ENCODE peak calls at places on chromosomes 2 and 18, in four cellular contexts. O is A549, C is K562, A is HepG2. V is an unnamed sample.

GRCh38 chr2:101699191-101699938 is 1.9 kb downstream of the MAP4K4 start:
- DNase-seq in O (no peak), C (no peak), A (no peak), V (peak; percentile 53)

GRCh38 chr18:68519341-68519740 is 195.6 kb downstream of the TMX3 start:
- DNase-seq in O (no peak), C (no peak), A (no peak), V (no peak)

GRCh38 chr2:8314063-8314462 is 367.8 kb upstream of the ID2 start:
- DNase-seq in O (no peak), C (peak; percentile 29), A (no peak), V (no peak)

GRCh38 chr2:58146707-58147106 is 94.4 kb downstream of the FANCL start:
- DNase-seq in O (no peak), C (no peak), A (no peak), V (peak; percentile 41)

GRCh38 chr2:106053581-106053980 is 140.5 kb downstream of the UXS1 start:
- DNase-seq in O (no peak), C (no peak), A (no peak), V (no peak)

GRCh38 chr2:240584486-240585031 is 2.0 kb upstream of the CAPN10 start:
- DNase-seq in O (no peak), C (no peak), A (peak; percentile 73), V (no peak)

GRCh38 chr18:46915800-46916550 is 1.3 kb downstream of the PIAS2 start:
- DNase-seq in O (no peak), C (no peak), A (no peak), V (no peak)

GRCh38 chr2:189580267-189580661 is 322 bp downstream of the SLC40A1 start:
- DNase-seq in O (peak; percentile 17), C (peak; percentile 58), A (peak; percentile 40), V (no peak)

GRCh38 chr2:47771211-47771610 is 11.7 kb upstream of the MSH6 start:
- DNase-seq in O (no peak), C (peak; percentile 24), A (peak; percentile 60), V (peak; percentile 81)

GRCh38 chr2:47488870-47489584 is 86.1 kb downstream of the MSH2 start:
- DNase-seq in O (peak; percentile 44), C (no peak), A (peak; percentile 19), V (peak; percentile 50)

GRCh38 chr2:135803276-135803675 is 33.7 kb downstream of the LCT start:
- DNase-seq in O (no peak), C (no peak), A (peak; percentile 31), V (no peak)

GRCh38 chr2:26559556-26559955 is 81.6 kb downstream of the CIB4 start:
- DNase-seq in O (no peak), C (no peak), A (no peak), V (no peak)

GRCh38 chr2:48471048-48471474 is 58.9 kb upstream of the STON1 start:
- DNase-seq in O (peak; percentile 35), C (peak; percentile 36), A (peak; percentile 69), V (peak; percentile 83)

GRCh38 chr2:226608393-226608955 is 191.1 kb downstream of the IRS1 start:
- DNase-seq in O (no peak), C (no peak), A (no peak), V (no peak)

DNA sequence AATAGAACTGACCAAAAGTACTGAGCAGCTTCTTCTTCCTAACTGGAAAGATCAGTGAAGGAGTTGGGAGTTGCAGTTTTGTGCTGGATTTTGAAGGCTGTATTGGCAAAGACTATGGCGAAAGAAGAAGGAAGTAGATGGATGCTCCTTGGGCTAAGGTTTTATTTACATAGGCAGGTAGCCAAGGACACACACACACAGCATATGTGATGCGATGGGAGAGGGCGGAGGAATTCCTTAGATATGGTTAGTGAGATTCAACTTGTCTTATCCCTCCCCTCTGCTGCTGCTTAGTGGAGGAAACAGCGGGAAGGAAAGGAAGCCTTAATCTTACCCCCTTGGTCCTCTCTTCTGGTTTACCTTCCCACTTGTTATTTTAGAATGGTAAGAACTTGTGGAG is 87.8 kb downstream of the OSBPL6 start:
- DNase-seq in O (peak; percentile 6), C (no peak), A (no peak), V (peak; percentile 31)
- TF ChIP-seq JUN in O (no peak), C (no peak), A (no peak), V (no peak)

DNA sequence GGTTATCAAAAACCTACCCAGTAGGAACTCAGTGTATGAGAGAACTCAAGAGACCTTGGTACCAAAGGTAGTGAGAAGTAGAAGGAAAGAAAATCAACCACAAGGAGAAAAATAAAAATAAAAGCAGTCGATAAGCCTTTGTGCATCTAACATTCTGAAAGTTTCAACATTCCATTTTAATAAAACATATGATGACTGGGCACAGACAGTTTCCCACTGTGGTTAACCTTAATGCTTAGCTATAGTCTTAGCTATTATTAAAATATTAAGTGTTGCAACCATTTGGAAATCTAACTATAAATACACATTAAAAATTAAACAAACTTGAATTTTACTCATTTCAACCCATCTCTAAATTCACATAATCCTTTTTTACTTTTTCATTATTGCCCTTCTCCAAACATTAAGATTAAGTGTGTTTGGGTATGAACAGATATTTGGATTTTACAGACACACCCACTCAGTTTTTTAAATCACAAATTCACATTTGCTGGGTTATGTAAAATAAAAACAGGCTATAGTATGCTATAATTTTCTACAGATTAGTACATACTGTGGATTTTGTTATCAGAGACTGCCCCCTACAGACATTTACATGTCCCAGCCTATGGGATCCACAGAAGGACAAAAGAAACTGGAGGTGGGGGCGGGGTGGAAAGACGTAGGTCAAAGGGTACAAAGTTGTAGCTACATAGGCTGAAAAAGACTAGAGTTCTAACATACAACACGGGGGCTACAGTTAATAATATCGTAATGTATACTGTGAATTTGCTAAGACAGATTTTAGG is 32.8 kb downstream of the SRBD1 start:
- DNase-seq in O (peak; percentile 15), C (peak; percentile 43), A (peak; percentile 42), V (peak; percentile 67)
- H3K27ac ChIP-seq in O (no peak overlapping the region), C (no peak overlapping the region), A (no peak overlapping the region), V (no peak overlapping the region)

DNA sequence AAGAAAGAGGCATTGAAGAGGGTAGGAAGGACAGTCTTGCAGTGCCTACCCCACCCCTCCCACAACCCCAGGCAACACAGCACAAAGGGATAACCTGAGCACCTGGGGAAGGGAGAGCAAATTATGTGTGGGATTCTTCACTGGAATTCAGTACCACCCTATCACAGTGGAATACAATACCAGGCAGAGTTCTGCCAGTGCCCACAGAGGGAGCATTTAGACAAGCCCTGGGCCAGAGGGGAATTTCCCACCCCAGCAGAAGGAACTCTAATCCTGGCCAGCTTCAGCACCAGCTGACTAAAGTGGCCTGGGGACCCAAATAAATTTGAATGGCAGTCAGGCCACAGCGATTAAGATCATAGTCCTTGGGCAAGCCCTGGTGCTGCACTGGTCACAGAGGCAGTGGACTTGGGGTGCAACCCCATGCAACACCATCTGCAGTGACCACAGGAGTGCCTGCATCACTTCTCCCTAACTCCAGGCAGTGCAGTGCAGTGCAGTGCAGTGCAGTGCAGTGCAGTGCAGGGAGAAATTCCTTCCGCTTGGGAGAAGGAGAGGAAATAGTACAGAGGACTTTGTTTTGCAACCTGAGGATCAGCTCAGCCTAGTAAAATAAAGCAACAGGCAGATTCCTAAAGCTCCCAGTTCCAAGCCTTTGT is 147.8 kb upstream of the SRD5A2 start:
- DNase-seq in O (no peak), C (no peak), A (no peak), V (no peak)
- TF ChIP-seq MYC in O (no peak), C (no peak), A (no peak), V (no peak)

GRCh38 chr2:64838817-64839216 is 150.4 kb upstream of the SLC1A4 start:
- DNase-seq in O (peak; percentile 58), C (no peak), A (no peak), V (peak; percentile 44)
- TF ChIP-seq JUN in O (no peak), C (no peak), A (no peak), V (no peak)

DNA sequence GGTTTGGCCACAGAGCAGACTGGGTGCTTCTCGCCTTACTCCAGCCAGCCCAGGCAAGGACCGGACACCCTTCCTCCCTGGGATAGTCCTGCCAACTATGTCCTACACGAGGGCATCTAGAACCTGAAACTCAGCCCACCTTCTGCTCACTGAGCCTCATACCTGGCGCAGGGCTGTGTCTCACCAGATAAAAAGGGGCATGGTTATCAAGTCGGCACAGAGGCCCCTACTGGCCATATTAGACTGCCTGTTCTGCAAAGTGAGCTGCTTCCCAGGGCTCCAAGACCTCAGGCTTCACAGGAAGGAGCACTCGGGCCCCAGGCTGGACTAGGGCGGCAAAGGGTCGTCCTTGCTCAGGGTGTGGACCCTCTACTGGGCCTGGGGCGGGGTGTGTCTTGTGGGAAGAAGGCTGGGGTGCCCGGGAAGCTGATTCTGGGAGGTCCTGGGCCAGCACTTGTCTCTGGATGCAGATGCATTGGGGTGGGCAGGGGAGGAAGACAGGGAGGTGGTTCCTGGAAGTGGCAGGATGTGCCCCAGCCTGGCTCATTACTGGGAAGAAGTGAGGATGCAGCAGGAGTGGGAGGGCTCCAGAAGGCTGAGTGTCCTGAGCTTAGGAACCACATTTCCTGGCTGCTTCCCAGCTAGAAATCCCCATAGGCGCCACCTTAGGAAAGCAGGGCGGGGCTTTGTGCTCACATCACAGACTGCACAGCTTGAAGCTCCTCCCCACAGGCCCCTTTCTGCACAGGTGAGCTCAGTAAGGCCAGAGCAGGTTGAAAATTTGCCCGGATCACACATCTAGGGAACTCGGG is 19.6 kb downstream of the EHD3 start:
- DNase-seq in O (no peak), C (peak; percentile 37), A (no peak), V (no peak)
- H3K27ac ChIP-seq in O (no peak overlapping the region), C (no peak overlapping the region), A (no peak overlapping the region), V (no peak overlapping the region)

DNA sequence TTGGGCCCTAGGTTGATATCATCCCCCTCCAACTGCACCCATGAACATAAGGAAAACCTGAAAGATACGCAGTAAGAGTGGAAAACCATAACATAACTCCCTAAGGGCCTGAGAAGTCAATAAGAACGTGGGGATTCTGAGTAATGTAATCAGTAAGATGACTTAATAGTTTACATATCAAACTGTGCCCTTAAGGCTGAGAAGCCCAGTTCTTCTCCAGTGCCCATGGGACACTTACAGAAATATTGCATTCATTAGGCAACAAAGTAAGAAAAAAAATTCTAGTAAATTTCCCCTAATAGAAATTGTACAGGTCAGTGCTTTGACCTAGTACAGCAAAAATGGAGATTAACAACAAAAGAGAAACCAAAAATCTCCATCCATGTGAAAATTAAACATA is 139.8 kb upstream of the HS6ST1 start:
- DNase-seq in O (no peak), C (no peak), A (no peak), V (no peak)
- TF ChIP-seq MYC in O (no peak), C (no peak), A (no peak), V (no peak)

DNA sequence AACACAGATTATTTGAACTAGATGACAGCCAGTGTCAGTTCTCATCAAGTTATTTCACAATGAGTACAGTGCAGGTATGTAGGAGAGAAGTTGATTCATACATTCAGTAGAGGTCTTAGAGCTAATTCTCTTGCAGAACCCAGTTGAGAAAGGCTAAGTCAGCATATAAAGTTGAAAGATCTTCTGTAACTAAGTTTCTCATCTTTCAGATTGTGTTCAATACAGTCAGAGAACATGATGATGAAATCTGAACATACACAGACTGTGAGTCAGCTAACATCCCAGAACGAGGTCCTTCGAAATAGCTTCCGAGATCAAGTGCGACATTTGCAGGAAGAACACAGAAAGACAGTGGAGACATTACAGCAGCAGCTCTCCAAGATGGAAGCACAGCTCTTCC is 41.9 kb upstream of the LIMS1 start:
- DNase-seq in O (peak; percentile 66), C (no peak), A (peak; percentile 42), V (no peak)
- TF ChIP-seq JUN in O (peak; percentile 77), C (no peak), A (no peak), V (no peak)